ENCODE peak calls at places on chromosomes 7 and 10, in seven cellular contexts. W, K, I, L, M, F and A are unnamed samples.

GRCh38 chr7:96723622-96724021 is 14.0 kb upstream of the SEM1 start:
- DNase-seq in W (no peak), K (no peak), I (no peak), L (no peak), M (no peak), F (no peak), A (peak; percentile 34)

GRCh38 chr7:101402081-101402779 is 39.6 kb downstream of the COL26A1 start:
- DNase-seq in W (no peak), K (no peak), I (no peak), L (no peak), M (no peak), F (no peak), A (peak; percentile 84)

GRCh38 chr7:96998765-96999164 is 6.6 kb upstream of the DLX6 start:
- DNase-seq in W (no peak), K (no peak), I (no peak), L (no peak), M (no peak), F (no peak), A (no peak)

GRCh38 chr10:80552151-80552646 is 14.5 kb downstream of the SH2D4B start:
- DNase-seq in W (no peak), K (no peak), I (no peak), L (no peak), M (peak; percentile 40), F (no peak), A (no peak)

GRCh38 chr7:29265208-29265923 is 70.8 kb downstream of the CHN2 start:
- DNase-seq in W (no peak), K (peak; percentile 32), I (no peak), L (no peak), M (no peak), F (no peak), A (peak; percentile 29)

GRCh38 chr10:49278497-49278902 is 20.5 kb upstream of the C10orf71 start:
- DNase-seq in W (no peak), K (no peak), I (no peak), L (no peak), M (no peak), F (no peak), A (no peak)

GRCh38 chr7:94237417-94237816 is 157.3 kb upstream of the COL1A2 start:
- DNase-seq in W (no peak), K (no peak), I (no peak), L (no peak), M (no peak), F (no peak), A (no peak)

GRCh38 chr7:92133737-92134270 is 473 bp downstream of the CYP51A1 start:
- DNase-seq in W (peak; percentile 77), K (peak; percentile 79), I (peak; percentile 86), L (peak; percentile 33), M (peak; percentile 77), F (peak; percentile 87), A (peak; percentile 54)

GRCh38 chr10:119630300-119630699 is 20.9 kb upstream of the BAG3 start:
- DNase-seq in W (no peak), K (no peak), I (no peak), L (no peak), M (no peak), F (no peak), A (no peak)

GRCh38 chr7:22549667-22550513 is 49.9 kb upstream of the STEAP1B start:
- DNase-seq in W (no peak), K (no peak), I (no peak), L (peak; percentile 39), M (no peak), F (no peak), A (peak; percentile 52)

GRCh38 chr7:118079369-118079768 is 104.6 kb upstream of the LSM8 start:
- DNase-seq in W (no peak), K (peak; percentile 35), I (no peak), L (no peak), M (no peak), F (no peak), A (no peak)

DNA sequence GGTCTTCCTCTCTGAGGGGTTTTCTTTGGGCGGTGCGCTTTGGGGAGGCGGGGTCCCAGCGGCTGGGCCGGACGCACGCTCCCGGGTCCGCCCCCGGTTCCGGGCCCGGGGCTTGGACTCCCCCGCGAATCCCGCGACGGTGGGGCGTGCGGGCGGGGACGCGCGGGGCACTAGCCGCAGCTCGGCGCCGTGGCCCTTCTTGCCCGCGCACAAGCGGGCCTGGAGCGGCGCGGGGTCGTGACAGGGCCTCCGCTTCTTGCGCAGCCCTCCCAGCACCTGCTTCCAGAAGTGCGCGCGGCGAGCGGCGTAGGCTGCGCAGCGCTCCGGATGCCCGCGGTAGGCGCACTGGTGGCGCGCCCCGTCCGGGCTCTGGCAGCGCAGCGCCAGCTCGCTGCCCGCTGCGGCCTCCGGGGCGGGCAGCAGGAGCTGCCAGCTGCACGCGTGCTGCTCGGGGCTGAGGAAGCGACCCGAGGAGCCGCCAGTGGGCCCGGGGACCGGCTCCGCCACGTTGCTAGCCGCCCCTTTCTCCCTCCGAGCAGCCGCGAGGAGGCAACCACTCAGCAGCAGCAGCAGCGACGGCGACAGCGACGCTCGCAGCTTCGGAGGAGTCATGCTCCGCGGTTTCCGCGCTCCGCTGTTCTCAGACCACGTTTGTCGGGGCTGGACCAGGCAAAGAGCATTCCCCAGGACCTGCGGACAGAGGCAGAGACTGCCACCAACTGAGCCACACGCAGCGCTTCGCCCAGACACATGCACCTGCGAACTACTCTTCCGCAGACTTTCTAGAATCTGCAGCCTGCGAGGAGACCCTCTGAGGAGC is 718 bp downstream of the FGFBP3 start:
- DNase-seq in W (peak; percentile 52), K (peak; percentile 80), I (peak; percentile 92), L (peak; percentile 84), M (peak; percentile 78), F (peak; percentile 90), A (peak; percentile 79)
- TF ChIP-seq CTCF in W (no peak), K (peak; percentile 48), I (peak; percentile 33), L (peak; percentile 52), M (peak; percentile 64), F (peak; percentile 55), A (peak; percentile 17)

DNA sequence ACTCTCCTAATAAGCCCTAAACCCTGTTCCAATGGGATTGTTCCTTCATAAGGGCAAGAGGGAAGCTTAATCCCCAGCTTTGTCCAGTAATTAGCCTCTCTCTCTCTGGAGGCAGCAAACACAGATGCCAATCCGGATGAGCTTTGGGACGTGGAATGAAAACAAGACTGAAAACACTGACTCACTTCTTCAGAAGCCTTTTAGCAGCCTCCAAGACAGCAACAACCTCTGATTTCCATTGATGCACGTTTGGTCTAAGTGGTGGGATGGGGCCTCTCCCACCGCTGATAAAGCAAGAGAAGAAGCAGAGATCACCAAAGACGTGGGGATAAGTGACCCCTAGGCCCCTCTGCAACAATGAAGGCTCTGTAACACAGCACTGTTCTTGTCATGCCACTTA is 5.8 kb upstream of the GFRA1 start:
- DNase-seq in W (no peak), K (no peak), I (no peak), L (no peak), M (no peak), F (no peak), A (peak; percentile 47)
- H3K4me3 ChIP-seq in W (no peak overlapping the region), K (no peak overlapping the region), I (no peak overlapping the region), L (no peak overlapping the region), M (no peak overlapping the region), F (no peak overlapping the region), A (no peak overlapping the region)

GRCh38 chr7:105655901-105656380 is 74.6 kb upstream of the EFCAB10 start:
- DNase-seq in W (no peak), K (no peak), I (no peak), L (no peak), M (no peak), F (no peak), A (no peak)

GRCh38 chr7:105654095-105654686 is 72.9 kb upstream of the EFCAB10 start:
- DNase-seq in W (no peak), K (no peak), I (no peak), L (no peak), M (no peak), F (no peak), A (no peak)

GRCh38 chr7:105654994-105655900 is 74.0 kb upstream of the EFCAB10 start:
- DNase-seq in W (peak; percentile 57), K (peak; percentile 50), I (peak; percentile 78), L (no peak), M (no peak), F (peak; percentile 6), A (peak; percentile 21)

GRCh38 chr7:105653441-105654005 is 72.2 kb upstream of the EFCAB10 start:
- DNase-seq in W (no peak), K (no peak), I (no peak), L (no peak), M (no peak), F (no peak), A (no peak)

DNA sequence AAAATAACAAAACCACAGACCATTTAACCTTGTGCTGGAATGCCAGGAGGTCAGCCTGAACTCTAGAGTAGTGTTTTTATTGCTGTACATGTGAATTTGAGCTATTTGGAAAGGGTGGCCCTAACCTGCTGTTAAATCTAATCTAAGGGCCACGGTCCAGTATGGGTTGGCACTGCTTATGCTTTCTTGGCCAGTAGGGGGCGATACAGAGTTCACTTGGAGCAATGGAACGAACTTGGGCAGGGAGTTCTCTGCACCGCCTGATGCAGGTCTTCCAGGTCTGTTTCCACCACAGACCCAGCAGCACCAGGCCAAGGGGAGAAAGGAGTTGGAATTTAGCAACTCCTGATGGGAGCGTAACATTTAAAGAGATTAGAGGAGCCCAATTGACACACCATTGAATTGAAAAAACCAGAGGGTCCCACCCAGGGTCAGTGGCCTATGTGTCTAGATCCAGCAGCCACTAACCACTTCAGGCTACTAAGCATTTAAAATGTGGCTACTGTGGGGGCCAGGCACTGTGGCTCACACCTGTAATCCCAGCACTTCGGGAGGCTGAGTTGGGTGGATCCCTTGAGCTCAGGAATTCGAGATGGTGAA is 75.7 kb upstream of the EFCAB10 start:
- DNase-seq in W (no peak), K (peak; percentile 33), I (no peak), L (peak; percentile 19), M (no peak), F (no peak), A (no peak)
- TF ChIP-seq CTCF in W (peak; percentile 27), K (peak; percentile 75), I (peak; percentile 71), L (peak; percentile 34), M (peak; percentile 67), F (peak; percentile 73), A (peak; percentile 78)

GRCh38 chr10:79483299-79483698 is 29.0 kb upstream of the EIF5AL1 start:
- DNase-seq in W (no peak), K (no peak), I (no peak), L (no peak), M (no peak), F (no peak), A (no peak)
- H3K4me3 ChIP-seq in W (no peak overlapping the region), K (no peak overlapping the region), I (no peak overlapping the region), L (no peak overlapping the region), M (no peak overlapping the region), F (no peak overlapping the region), A (no peak overlapping the region)

GRCh38 chr7:15524077-15524476 is 37.7 kb downstream of the AGMO start:
- DNase-seq in W (no peak), K (no peak), I (no peak), L (no peak), M (no peak), F (no peak), A (no peak)
- TF ChIP-seq CTCF in W (no peak), K (no peak), I (no peak), L (no peak), M (no peak), F (no peak), A (no peak)